ENCODE peak calls at places on chromosomes 13 and 19, in nine cellular contexts. One of them, this sample, is unnamed.
A peak's percentile ranks its signal among the peaks of the same experiment; 100 is the strongest.

GRCh38 chr13:113049981-113050380 is 55.6 kb upstream of the F7 start:
- DNase-seq in A549: no peak
- DNase-seq in heart left ventricle: no peak
- DNase-seq in endothelial cell of umbilical vein: no peak
- DNase-seq in IMR-90: no peak
- DNase-seq in GM23338: no peak
- DNase-seq in thoracic aorta: no peak
- DNase-seq in heart right ventricle: peak; percentile 1
- DNase-seq in transverse colon: no peak
- DNase-seq in this sample: peak; percentile 5

GRCh38 chr13:24271611-24272451 is 37.5 kb upstream of the C1QTNF9 start:
- DNase-seq in A549: no peak
- DNase-seq in heart left ventricle: peak; percentile 80
- DNase-seq in endothelial cell of umbilical vein: peak; percentile 60
- DNase-seq in IMR-90: peak; percentile 76
- DNase-seq in GM23338: no peak
- DNase-seq in thoracic aorta: no peak
- DNase-seq in heart right ventricle: peak; percentile 83
- DNase-seq in transverse colon: peak; percentile 72
- DNase-seq in this sample: peak; percentile 93

GRCh38 chr19:35712529-35712909 is 5.3 kb upstream of the KMT2B start:
- DNase-seq in A549: no peak
- DNase-seq in heart left ventricle: no peak
- DNase-seq in endothelial cell of umbilical vein: no peak
- DNase-seq in IMR-90: no peak
- DNase-seq in GM23338: no peak
- DNase-seq in thoracic aorta: no peak
- DNase-seq in heart right ventricle: no peak
- DNase-seq in transverse colon: no peak
- DNase-seq in this sample: no peak

GRCh38 chr19:11261902-11262839 is at the start of gene DOCK6:
- DNase-seq in A549: no peak
- DNase-seq in heart left ventricle: peak; percentile 58
- DNase-seq in endothelial cell of umbilical vein: no peak
- DNase-seq in IMR-90: no peak
- DNase-seq in GM23338: peak; percentile 71
- DNase-seq in thoracic aorta: no peak
- DNase-seq in heart right ventricle: peak; percentile 56
- DNase-seq in transverse colon: peak; percentile 69
- DNase-seq in this sample: peak; percentile 80

GRCh38 chr13:49774376-49775005 is 18.0 kb downstream of the KPNA3 start:
- DNase-seq in A549: no peak
- DNase-seq in heart left ventricle: no peak
- DNase-seq in endothelial cell of umbilical vein: no peak
- DNase-seq in IMR-90: no peak
- DNase-seq in GM23338: no peak
- DNase-seq in thoracic aorta: no peak
- DNase-seq in heart right ventricle: no peak
- DNase-seq in transverse colon: no peak
- DNase-seq in this sample: no peak

GRCh38 chr13:91470084-91470621 is 71.7 kb downstream of the GPC5 start:
- DNase-seq in A549: no peak
- DNase-seq in heart left ventricle: no peak
- DNase-seq in endothelial cell of umbilical vein: no peak
- DNase-seq in IMR-90: no peak
- DNase-seq in GM23338: no peak
- DNase-seq in thoracic aorta: no peak
- DNase-seq in heart right ventricle: no peak
- DNase-seq in transverse colon: no peak
- DNase-seq in this sample: no peak

GRCh38 chr19:48181505-48181904 is 11.0 kb downstream of the ZSWIM9 start:
- DNase-seq in A549: peak; percentile 58
- DNase-seq in heart left ventricle: no peak
- DNase-seq in endothelial cell of umbilical vein: no peak
- DNase-seq in IMR-90: no peak
- DNase-seq in GM23338: no peak
- DNase-seq in thoracic aorta: no peak
- DNase-seq in heart right ventricle: no peak
- DNase-seq in transverse colon: no peak
- DNase-seq in this sample: no peak

GRCh38 chr19:42021185-42021584 is 27.2 kb upstream of the ATP1A3 start:
- DNase-seq in A549: no peak
- DNase-seq in heart left ventricle: no peak
- DNase-seq in endothelial cell of umbilical vein: no peak
- DNase-seq in IMR-90: no peak
- DNase-seq in GM23338: no peak
- DNase-seq in thoracic aorta: no peak
- DNase-seq in heart right ventricle: no peak
- DNase-seq in transverse colon: no peak
- DNase-seq in this sample: no peak

GRCh38 chr13:114099191-114099590 is 33.2 kb downstream of the RASA3 start:
- DNase-seq in A549: peak; percentile 76
- DNase-seq in heart left ventricle: peak; percentile 83
- DNase-seq in endothelial cell of umbilical vein: no peak
- DNase-seq in IMR-90: peak; percentile 93
- DNase-seq in GM23338: no peak
- DNase-seq in thoracic aorta: peak; percentile 80
- DNase-seq in heart right ventricle: peak; percentile 70
- DNase-seq in transverse colon: peak; percentile 60
- DNase-seq in this sample: peak; percentile 75

GRCh38 chr19:19750131-19750841 is 17.4 kb upstream of the ZNF14 start:
- DNase-seq in A549: no peak
- DNase-seq in heart left ventricle: no peak
- DNase-seq in endothelial cell of umbilical vein: no peak
- DNase-seq in IMR-90: no peak
- DNase-seq in GM23338: no peak
- DNase-seq in thoracic aorta: no peak
- DNase-seq in heart right ventricle: no peak
- DNase-seq in transverse colon: no peak
- DNase-seq in this sample: no peak

GRCh38 chr19:871446-872265 is 12.2 kb downstream of the CFD start:
- DNase-seq in A549: peak; percentile 58
- DNase-seq in heart left ventricle: no peak
- DNase-seq in endothelial cell of umbilical vein: no peak
- DNase-seq in IMR-90: peak; percentile 31
- DNase-seq in GM23338: peak; percentile 89
- DNase-seq in thoracic aorta: no peak
- DNase-seq in heart right ventricle: no peak
- DNase-seq in transverse colon: no peak
- DNase-seq in this sample: peak; percentile 84

GRCh38 chr19:44640518-44640917 is 3.2 kb upstream of the PVR start:
- DNase-seq in A549: no peak
- DNase-seq in heart left ventricle: no peak
- DNase-seq in endothelial cell of umbilical vein: no peak
- DNase-seq in IMR-90: peak; percentile 58
- DNase-seq in GM23338: no peak
- DNase-seq in thoracic aorta: no peak
- DNase-seq in heart right ventricle: no peak
- DNase-seq in transverse colon: no peak
- DNase-seq in this sample: no peak

GRCh38 chr19:5115771-5116202 is 146.9 kb downstream of the KDM4B start:
- DNase-seq in A549: no peak
- DNase-seq in heart left ventricle: no peak
- DNase-seq in endothelial cell of umbilical vein: no peak
- DNase-seq in IMR-90: peak; percentile 17
- DNase-seq in GM23338: no peak
- DNase-seq in thoracic aorta: no peak
- DNase-seq in heart right ventricle: no peak
- DNase-seq in transverse colon: no peak
- DNase-seq in this sample: no peak

GRCh38 chr19:48772503-48772953 is 17.2 kb downstream of the FGF21 start:
- DNase-seq in A549: no peak
- DNase-seq in heart left ventricle: no peak
- DNase-seq in endothelial cell of umbilical vein: peak; percentile 13
- DNase-seq in IMR-90: no peak
- DNase-seq in GM23338: no peak
- DNase-seq in thoracic aorta: no peak
- DNase-seq in heart right ventricle: no peak
- DNase-seq in transverse colon: no peak
- DNase-seq in this sample: no peak

DNA sequence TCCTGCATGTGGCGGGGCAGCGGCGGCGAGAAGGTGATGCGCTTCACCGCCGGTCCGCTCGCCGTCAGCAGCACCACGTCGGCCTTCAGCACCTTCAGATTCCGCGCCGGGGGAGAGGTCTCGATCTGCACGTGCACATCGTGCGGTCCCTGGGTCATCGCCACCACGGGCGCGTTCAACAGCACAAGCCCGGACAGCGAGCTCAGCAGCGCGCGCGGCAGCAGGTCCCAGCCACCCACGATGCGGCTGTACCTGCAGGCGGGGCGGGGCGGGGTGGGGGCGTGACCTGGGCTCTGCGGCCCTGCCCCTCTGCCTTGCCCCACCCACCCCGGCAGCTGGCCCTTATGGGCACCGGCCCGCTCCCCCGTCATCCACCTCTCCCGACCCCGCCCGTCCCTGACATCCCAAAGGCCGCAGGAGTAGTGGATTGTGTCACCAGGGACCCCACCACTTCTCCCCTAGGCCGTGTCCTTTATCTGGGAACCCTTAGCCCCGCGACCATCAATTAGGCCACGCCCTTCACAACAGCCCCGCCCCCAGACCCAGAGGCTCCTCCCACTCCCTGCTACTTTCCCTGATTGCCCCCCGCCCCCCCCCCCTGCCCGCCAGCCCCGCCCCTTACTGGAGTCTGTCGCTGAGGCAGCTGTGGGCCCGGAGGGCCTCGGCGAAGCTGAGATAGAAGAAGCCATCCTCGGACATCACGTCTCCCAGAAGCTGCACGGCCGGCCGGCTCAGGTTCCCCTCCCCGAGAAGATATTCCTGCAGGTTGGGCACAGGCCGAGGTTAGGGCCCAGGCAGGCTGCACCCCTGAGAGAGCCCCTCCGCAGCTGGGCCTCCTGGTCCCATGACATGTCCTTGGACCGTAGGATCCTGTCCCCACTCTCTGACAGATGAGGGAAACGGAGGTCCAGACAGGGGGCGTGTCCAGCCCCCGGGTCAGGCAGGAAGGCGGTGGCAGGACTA is 6.1 kb downstream of the IL4I1 start:
- DNase-seq in A549: no peak
- DNase-seq in heart left ventricle: peak; percentile 20
- DNase-seq in endothelial cell of umbilical vein: no peak
- DNase-seq in IMR-90: no peak
- DNase-seq in GM23338: peak; percentile 80
- DNase-seq in thoracic aorta: no peak
- DNase-seq in heart right ventricle: no peak
- DNase-seq in transverse colon: peak; percentile 67
- DNase-seq in this sample: peak; percentile 89
- TF ChIP-seq CTCF in A549: peak; percentile 34
- TF ChIP-seq CTCF in heart left ventricle: no peak
- TF ChIP-seq CTCF in endothelial cell of umbilical vein: no peak
- TF ChIP-seq CTCF in IMR-90: no peak
- TF ChIP-seq CTCF in GM23338: no peak
- TF ChIP-seq CTCF in thoracic aorta: no peak
- TF ChIP-seq CTCF in heart right ventricle: no peak
- TF ChIP-seq CTCF in transverse colon: peak; percentile 26
- TF ChIP-seq CTCF in this sample: no peak

DNA sequence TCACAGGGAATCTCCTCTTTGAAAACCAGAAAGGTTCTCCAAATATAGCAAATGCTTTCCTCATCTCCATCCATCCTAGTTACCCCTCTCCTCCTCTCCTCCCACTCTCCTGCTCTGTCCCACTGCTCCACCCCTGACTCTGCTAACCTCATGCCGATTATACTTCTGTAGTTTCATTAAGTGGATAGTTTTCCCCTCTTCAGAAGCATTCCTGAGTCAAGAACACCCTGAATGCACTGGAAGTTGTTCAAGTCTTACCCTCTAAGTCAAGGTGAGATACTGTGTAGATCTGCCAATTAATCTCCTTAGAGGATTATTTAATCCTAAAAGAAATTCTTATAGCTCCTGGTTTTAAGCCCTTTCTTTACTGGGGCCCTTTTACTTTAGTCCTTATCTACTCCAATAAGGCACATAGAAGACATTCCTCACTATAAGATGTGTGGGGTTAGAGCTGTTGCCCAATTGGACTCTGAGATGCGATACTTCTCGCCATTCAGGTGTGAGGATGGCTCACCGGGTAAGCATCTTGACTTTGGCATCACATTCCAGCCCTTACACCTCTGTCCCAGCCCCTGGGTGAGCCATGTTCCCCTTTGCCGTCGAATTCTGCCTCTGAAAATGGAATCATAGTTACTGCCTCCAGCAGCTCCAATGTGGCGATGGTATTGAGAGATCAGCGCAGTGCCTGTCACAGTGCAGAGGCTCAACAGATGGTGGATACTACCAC is 67.7 kb downstream of the COL4A2 start:
- DNase-seq in A549: no peak
- DNase-seq in heart left ventricle: no peak
- DNase-seq in endothelial cell of umbilical vein: no peak
- DNase-seq in IMR-90: no peak
- DNase-seq in GM23338: no peak
- DNase-seq in thoracic aorta: no peak
- DNase-seq in heart right ventricle: no peak
- DNase-seq in transverse colon: no peak
- DNase-seq in this sample: no peak
- H3K4me1 ChIP-seq in A549: peaks cover 28% of the 10 kb centered on the region
- H3K4me1 ChIP-seq in heart left ventricle: peaks cover 67% of the 10 kb centered on the region
- H3K4me1 ChIP-seq in endothelial cell of umbilical vein: peaks cover 43% of the 10 kb centered on the region
- H3K4me1 ChIP-seq in IMR-90: peaks cover 24% of the 10 kb centered on the region
- H3K4me1 ChIP-seq in GM23338: peaks cover 14% of the 10 kb centered on the region
- H3K4me1 ChIP-seq in thoracic aorta: peaks cover 98% of the 10 kb centered on the region
- H3K4me1 ChIP-seq in heart right ventricle: peaks cover 92% of the 10 kb centered on the region
- H3K4me1 ChIP-seq in transverse colon: peaks cover 11% of the 10 kb centered on the region
- H3K4me1 ChIP-seq in this sample: peaks cover 13% of the 10 kb centered on the region

GRCh38 chr13:78876915-78877549 is 218.1 kb upstream of the OBI1 start:
- DNase-seq in A549: no peak
- DNase-seq in heart left ventricle: no peak
- DNase-seq in endothelial cell of umbilical vein: no peak
- DNase-seq in IMR-90: no peak
- DNase-seq in GM23338: no peak
- DNase-seq in thoracic aorta: no peak
- DNase-seq in heart right ventricle: no peak
- DNase-seq in transverse colon: no peak
- DNase-seq in this sample: peak; percentile 58

GRCh38 chr13:78881054-78881453 is 222.1 kb upstream of the OBI1 start:
- DNase-seq in A549: no peak
- DNase-seq in heart left ventricle: no peak
- DNase-seq in endothelial cell of umbilical vein: no peak
- DNase-seq in IMR-90: no peak
- DNase-seq in GM23338: no peak
- DNase-seq in thoracic aorta: no peak
- DNase-seq in heart right ventricle: no peak
- DNase-seq in transverse colon: no peak
- DNase-seq in this sample: no peak

GRCh38 chr13:78881746-78882145 is 222.8 kb upstream of the OBI1 start:
- DNase-seq in A549: no peak
- DNase-seq in heart left ventricle: no peak
- DNase-seq in endothelial cell of umbilical vein: no peak
- DNase-seq in IMR-90: no peak
- DNase-seq in GM23338: no peak
- DNase-seq in thoracic aorta: no peak
- DNase-seq in heart right ventricle: no peak
- DNase-seq in transverse colon: no peak
- DNase-seq in this sample: no peak

GRCh38 chr13:78875792-78876580 is 217.0 kb upstream of the OBI1 start:
- DNase-seq in A549: no peak
- DNase-seq in heart left ventricle: no peak
- DNase-seq in endothelial cell of umbilical vein: no peak
- DNase-seq in IMR-90: no peak
- DNase-seq in GM23338: peak; percentile 67
- DNase-seq in thoracic aorta: no peak
- DNase-seq in heart right ventricle: no peak
- DNase-seq in transverse colon: no peak
- DNase-seq in this sample: no peak
- TF ChIP-seq CTCF in A549: no peak
- TF ChIP-seq CTCF in heart left ventricle: no peak
- TF ChIP-seq CTCF in endothelial cell of umbilical vein: no peak
- TF ChIP-seq CTCF in IMR-90: no peak
- TF ChIP-seq CTCF in GM23338: peak; percentile 83
- TF ChIP-seq CTCF in thoracic aorta: no peak
- TF ChIP-seq CTCF in heart right ventricle: no peak
- TF ChIP-seq CTCF in transverse colon: no peak
- TF ChIP-seq CTCF in this sample: no peak

GRCh38 chr19:58560921-58561320 is 2.5 kb upstream of the UBE2M start:
- DNase-seq in A549: no peak
- DNase-seq in heart left ventricle: no peak
- DNase-seq in endothelial cell of umbilical vein: no peak
- DNase-seq in IMR-90: no peak
- DNase-seq in GM23338: no peak
- DNase-seq in thoracic aorta: no peak
- DNase-seq in heart right ventricle: no peak
- DNase-seq in transverse colon: no peak
- DNase-seq in this sample: peak; percentile 71
- H3K4me1 ChIP-seq in A549: peaks cover 25% of the 10 kb centered on the region
- H3K4me1 ChIP-seq in heart left ventricle: peaks cover 43% of the 10 kb centered on the region
- H3K4me1 ChIP-seq in endothelial cell of umbilical vein: peaks cover 34% of the 10 kb centered on the region
- H3K4me1 ChIP-seq in IMR-90: peaks cover 23% of the 10 kb centered on the region
- H3K4me1 ChIP-seq in GM23338: peaks cover 14% of the 10 kb centered on the region
- H3K4me1 ChIP-seq in thoracic aorta: peaks cover 53% of the 10 kb centered on the region
- H3K4me1 ChIP-seq in heart right ventricle: peaks cover 44% of the 10 kb centered on the region
- H3K4me1 ChIP-seq in transverse colon: peaks cover 48% of the 10 kb centered on the region
- H3K4me1 ChIP-seq in this sample: peaks cover 69% of the 10 kb centered on the region